ENCODE peak calls at places on chromosomes 13 and 19, in six cellular contexts. One of them, this sample, is unnamed.

GRCh38 chr13:67351915-67352314 is 121.8 kb upstream of the PCDH9 start:
- DNase-seq in tibial nerve: no peak
- DNase-seq in neural progenitor cell: no peak
- DNase-seq in left ventricle myocardium inferior: no peak
- DNase-seq in CD8-positive, alpha-beta memory T cell: no peak
- DNase-seq in AG04450: no peak
- DNase-seq in this sample: no peak

GRCh38 chr19:5337126-5337525 is 3.5 kb downstream of the PTPRS start:
- DNase-seq in tibial nerve: no peak
- DNase-seq in neural progenitor cell: no peak
- DNase-seq in left ventricle myocardium inferior: no peak
- DNase-seq in CD8-positive, alpha-beta memory T cell: no peak
- DNase-seq in AG04450: no peak
- DNase-seq in this sample: no peak

GRCh38 chr19:5132698-5133651 is 164.1 kb downstream of the KDM4B start:
- DNase-seq in tibial nerve: no peak
- DNase-seq in neural progenitor cell: no peak
- DNase-seq in left ventricle myocardium inferior: no peak
- DNase-seq in CD8-positive, alpha-beta memory T cell: no peak
- DNase-seq in AG04450: no peak
- DNase-seq in this sample: no peak

GRCh38 chr13:76936736-76937135 is 11.6 kb upstream of the ACOD1 start:
- DNase-seq in tibial nerve: no peak
- DNase-seq in neural progenitor cell: no peak
- DNase-seq in left ventricle myocardium inferior: no peak
- DNase-seq in CD8-positive, alpha-beta memory T cell: no peak
- DNase-seq in AG04450: no peak
- DNase-seq in this sample: no peak

GRCh38 chr19:36081894-36082293 is 27.2 kb downstream of the WDR62 start:
- DNase-seq in tibial nerve: no peak
- DNase-seq in neural progenitor cell: no peak
- DNase-seq in left ventricle myocardium inferior: no peak
- DNase-seq in CD8-positive, alpha-beta memory T cell: no peak
- DNase-seq in AG04450: no peak
- DNase-seq in this sample: no peak

GRCh38 chr19:33468361-33469170 is 53.0 kb downstream of the PEPD start:
- DNase-seq in tibial nerve: no peak
- DNase-seq in neural progenitor cell: no peak
- DNase-seq in left ventricle myocardium inferior: no peak
- DNase-seq in CD8-positive, alpha-beta memory T cell: no peak
- DNase-seq in AG04450: no peak
- DNase-seq in this sample: no peak

GRCh38 chr19:1183543-1184172 is 9.6 kb upstream of the SBNO2 start:
- DNase-seq in tibial nerve: no peak
- DNase-seq in neural progenitor cell: no peak
- DNase-seq in left ventricle myocardium inferior: no peak
- DNase-seq in CD8-positive, alpha-beta memory T cell: no peak
- DNase-seq in AG04450: no peak
- DNase-seq in this sample: peak; percentile 76

GRCh38 chr19:7681336-7682174 is 922 bp downstream of the TRAPPC5 start:
- DNase-seq in tibial nerve: peak; percentile 83
- DNase-seq in neural progenitor cell: peak; percentile 92
- DNase-seq in left ventricle myocardium inferior: peak; percentile 66
- DNase-seq in CD8-positive, alpha-beta memory T cell: peak; percentile 86
- DNase-seq in AG04450: peak; percentile 21
- DNase-seq in this sample: peak; percentile 75

GRCh38 chr19:33429891-33430673 is 56.6 kb downstream of the CEBPG start:
- DNase-seq in tibial nerve: no peak
- DNase-seq in neural progenitor cell: no peak
- DNase-seq in left ventricle myocardium inferior: peak; percentile 5
- DNase-seq in CD8-positive, alpha-beta memory T cell: peak; percentile 50
- DNase-seq in AG04450: no peak
- DNase-seq in this sample: no peak

GRCh38 chr13:111967572-111968201 is 99.3 kb upstream of the SOX1 start:
- DNase-seq in tibial nerve: no peak
- DNase-seq in neural progenitor cell: no peak
- DNase-seq in left ventricle myocardium inferior: no peak
- DNase-seq in CD8-positive, alpha-beta memory T cell: no peak
- DNase-seq in AG04450: no peak
- DNase-seq in this sample: no peak

GRCh38 chr19:44587863-44588752 is 25.3 kb upstream of the IGSF23 start:
- DNase-seq in tibial nerve: no peak
- DNase-seq in neural progenitor cell: no peak
- DNase-seq in left ventricle myocardium inferior: no peak
- DNase-seq in CD8-positive, alpha-beta memory T cell: no peak
- DNase-seq in AG04450: peak; percentile 86
- DNase-seq in this sample: no peak

GRCh38 chr19:1252818-1253513 is 4.6 kb downstream of the MIDN start:
- DNase-seq in tibial nerve: peak; percentile 87
- DNase-seq in neural progenitor cell: no peak
- DNase-seq in left ventricle myocardium inferior: peak; percentile 91
- DNase-seq in CD8-positive, alpha-beta memory T cell: peak; percentile 93
- DNase-seq in AG04450: peak; percentile 92
- DNase-seq in this sample: peak; percentile 90

GRCh38 chr13:20960663-20961309 is 58.2 kb upstream of the XPO4 start:
- DNase-seq in tibial nerve: no peak
- DNase-seq in neural progenitor cell: no peak
- DNase-seq in left ventricle myocardium inferior: no peak
- DNase-seq in CD8-positive, alpha-beta memory T cell: no peak
- DNase-seq in AG04450: no peak
- DNase-seq in this sample: no peak

GRCh38 chr19:12933287-12934072 is at the start of gene FARSA:
- DNase-seq in tibial nerve: peak; percentile 89
- DNase-seq in neural progenitor cell: peak; percentile 94
- DNase-seq in left ventricle myocardium inferior: peak; percentile 94
- DNase-seq in CD8-positive, alpha-beta memory T cell: peak; percentile 89
- DNase-seq in AG04450: peak; percentile 74
- DNase-seq in this sample: peak; percentile 93

GRCh38 chr19:5799247-5800241 is 5.3 kb upstream of the NRTN start:
- DNase-seq in tibial nerve: no peak
- DNase-seq in neural progenitor cell: no peak
- DNase-seq in left ventricle myocardium inferior: peak; percentile 45
- DNase-seq in CD8-positive, alpha-beta memory T cell: no peak
- DNase-seq in AG04450: no peak
- DNase-seq in this sample: peak; percentile 80

GRCh38 chr19:3274245-3275067 is 50.0 kb downstream of the CELF5 start:
- DNase-seq in tibial nerve: no peak
- DNase-seq in neural progenitor cell: no peak
- DNase-seq in left ventricle myocardium inferior: no peak
- DNase-seq in CD8-positive, alpha-beta memory T cell: no peak
- DNase-seq in AG04450: no peak
- DNase-seq in this sample: no peak

GRCh38 chr19:3275068-3275582 is 50.7 kb downstream of the CELF5 start:
- DNase-seq in tibial nerve: no peak
- DNase-seq in neural progenitor cell: peak; percentile 87
- DNase-seq in left ventricle myocardium inferior: no peak
- DNase-seq in CD8-positive, alpha-beta memory T cell: no peak
- DNase-seq in AG04450: no peak
- DNase-seq in this sample: no peak

GRCh38 chr19:3275583-3276340 is 51.3 kb downstream of the CELF5 start:
- DNase-seq in tibial nerve: peak; percentile 16
- DNase-seq in neural progenitor cell: peak; percentile 97
- DNase-seq in left ventricle myocardium inferior: peak; percentile 32
- DNase-seq in CD8-positive, alpha-beta memory T cell: peak; percentile 91
- DNase-seq in AG04450: peak; percentile 11
- DNase-seq in this sample: peak; percentile 84

GRCh38 chr19:3277649-3278048 is 53.2 kb downstream of the CELF5 start:
- DNase-seq in tibial nerve: no peak
- DNase-seq in neural progenitor cell: no peak
- DNase-seq in left ventricle myocardium inferior: no peak
- DNase-seq in CD8-positive, alpha-beta memory T cell: no peak
- DNase-seq in AG04450: no peak
- DNase-seq in this sample: no peak

DNA sequence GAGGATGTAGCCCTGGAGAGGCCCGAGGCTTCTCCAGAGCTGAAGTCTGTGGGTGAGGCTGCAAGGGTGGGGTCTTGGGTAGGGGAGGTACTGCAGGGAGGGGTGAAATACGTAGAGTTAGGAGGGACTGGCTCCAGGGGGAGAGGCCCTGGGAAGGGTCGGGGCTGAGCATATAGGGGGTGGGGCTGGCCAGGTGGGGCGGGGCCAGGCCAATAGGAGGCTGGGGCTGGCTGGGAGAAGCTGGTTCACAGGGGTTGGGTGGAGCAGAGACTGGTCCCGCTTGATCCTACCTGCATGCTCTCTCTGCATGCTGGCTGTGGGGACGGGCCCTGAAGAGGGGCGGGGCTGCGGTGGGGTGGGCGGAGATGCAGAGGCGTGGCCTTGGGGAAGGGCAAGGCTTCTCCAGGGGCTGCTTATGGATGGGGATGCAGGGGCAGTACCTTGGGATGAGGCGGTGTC is 51.9 kb downstream of the CELF5 start:
- DNase-seq in tibial nerve: no peak
- DNase-seq in neural progenitor cell: peak; percentile 90
- DNase-seq in left ventricle myocardium inferior: no peak
- DNase-seq in CD8-positive, alpha-beta memory T cell: peak; percentile 61
- DNase-seq in AG04450: no peak
- DNase-seq in this sample: peak; percentile 34
- H3K27me3 ChIP-seq in tibial nerve: peaks cover 99% of the 10 kb centered on the region
- H3K27me3 ChIP-seq in neural progenitor cell: no peaks in the 10 kb centered on the region
- H3K27me3 ChIP-seq in left ventricle myocardium inferior: peaks cover 99% of the 10 kb centered on the region
- H3K27me3 ChIP-seq in CD8-positive, alpha-beta memory T cell: no peaks in the 10 kb centered on the region
- H3K27me3 ChIP-seq in AG04450: peaks cover 25% of the 10 kb centered on the region
- H3K27me3 ChIP-seq in this sample: peaks cover 51% of the 10 kb centered on the region

GRCh38 chr13:35367586-35367985 is 108.9 kb downstream of the MAB21L1 start:
- DNase-seq in tibial nerve: no peak
- DNase-seq in neural progenitor cell: no peak
- DNase-seq in left ventricle myocardium inferior: no peak
- DNase-seq in CD8-positive, alpha-beta memory T cell: no peak
- DNase-seq in AG04450: no peak
- DNase-seq in this sample: no peak

DNA sequence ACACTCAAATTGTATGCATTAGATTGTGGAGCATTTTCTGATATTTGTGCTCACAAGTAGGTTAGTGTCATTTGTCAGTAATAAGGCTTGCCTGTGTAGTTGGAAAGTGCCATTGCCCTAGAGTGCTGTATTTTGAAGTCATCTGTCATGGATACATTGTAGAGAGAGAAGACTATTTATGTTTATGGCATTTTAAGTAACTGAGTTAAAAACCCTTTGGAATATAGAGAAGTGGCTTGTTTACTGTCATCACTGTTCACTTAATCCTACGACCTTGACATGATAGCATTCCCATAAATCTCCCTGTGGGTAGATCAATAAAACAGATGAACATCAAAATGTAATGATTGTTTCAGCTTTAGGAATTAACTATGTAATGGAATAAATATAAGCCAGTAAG is 110.6 kb downstream of the MAB21L1 start:
- DNase-seq in tibial nerve: no peak
- DNase-seq in neural progenitor cell: no peak
- DNase-seq in left ventricle myocardium inferior: no peak
- DNase-seq in CD8-positive, alpha-beta memory T cell: no peak
- DNase-seq in AG04450: no peak
- DNase-seq in this sample: no peak
- H3K27me3 ChIP-seq in tibial nerve: no peaks in the 10 kb centered on the region
- H3K27me3 ChIP-seq in neural progenitor cell: no peaks in the 10 kb centered on the region
- H3K27me3 ChIP-seq in left ventricle myocardium inferior: no peaks in the 10 kb centered on the region
- H3K27me3 ChIP-seq in CD8-positive, alpha-beta memory T cell: no peaks in the 10 kb centered on the region
- H3K27me3 ChIP-seq in AG04450: no peaks in the 10 kb centered on the region
- H3K27me3 ChIP-seq in this sample: no peaks in the 10 kb centered on the region

DNA sequence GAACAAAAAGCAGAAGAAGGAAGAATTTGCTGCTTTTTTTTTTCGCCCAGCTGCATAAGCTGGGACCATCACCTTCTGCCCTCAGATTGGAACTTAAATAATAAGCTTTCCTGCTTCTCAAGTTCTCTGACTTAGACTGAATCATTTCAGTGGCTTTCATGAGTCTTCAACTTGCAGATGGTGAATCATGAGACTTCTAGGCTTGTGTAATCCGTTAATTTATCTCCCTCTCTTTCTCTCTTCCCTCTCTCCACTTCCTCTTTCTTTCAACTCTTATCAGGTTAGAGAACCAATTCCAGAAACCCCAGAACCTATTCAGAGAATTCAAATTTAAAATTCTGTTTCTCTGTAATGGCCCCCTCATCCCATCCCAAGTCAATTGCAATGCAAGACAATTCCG is 1153.7 kb downstream of the PCDH9 start:
- DNase-seq in tibial nerve: no peak
- DNase-seq in neural progenitor cell: no peak
- DNase-seq in left ventricle myocardium inferior: no peak
- DNase-seq in CD8-positive, alpha-beta memory T cell: no peak
- DNase-seq in AG04450: peak; percentile 15
- DNase-seq in this sample: no peak
- H3K27me3 ChIP-seq in tibial nerve: no peaks in the 10 kb centered on the region
- H3K27me3 ChIP-seq in neural progenitor cell: no peaks in the 10 kb centered on the region
- H3K27me3 ChIP-seq in left ventricle myocardium inferior: no peaks in the 10 kb centered on the region
- H3K27me3 ChIP-seq in CD8-positive, alpha-beta memory T cell: no peaks in the 10 kb centered on the region
- H3K27me3 ChIP-seq in AG04450: no peaks in the 10 kb centered on the region
- H3K27me3 ChIP-seq in this sample: no peaks in the 10 kb centered on the region

GRCh38 chr13:74251778-74252519 is 117.7 kb upstream of the KLF12 start:
- DNase-seq in tibial nerve: no peak
- DNase-seq in neural progenitor cell: no peak
- DNase-seq in left ventricle myocardium inferior: no peak
- DNase-seq in CD8-positive, alpha-beta memory T cell: no peak
- DNase-seq in AG04450: no peak
- DNase-seq in this sample: no peak

GRCh38 chr13:74256969-74257368 is 122.8 kb upstream of the KLF12 start:
- DNase-seq in tibial nerve: no peak
- DNase-seq in neural progenitor cell: no peak
- DNase-seq in left ventricle myocardium inferior: no peak
- DNase-seq in CD8-positive, alpha-beta memory T cell: no peak
- DNase-seq in AG04450: no peak
- DNase-seq in this sample: no peak

GRCh38 chr13:74250738-74251190 is 116.6 kb upstream of the KLF12 start:
- DNase-seq in tibial nerve: no peak
- DNase-seq in neural progenitor cell: no peak
- DNase-seq in left ventricle myocardium inferior: no peak
- DNase-seq in CD8-positive, alpha-beta memory T cell: no peak
- DNase-seq in AG04450: no peak
- DNase-seq in this sample: no peak

GRCh38 chr13:74248477-74248876 is 114.3 kb upstream of the KLF12 start:
- DNase-seq in tibial nerve: no peak
- DNase-seq in neural progenitor cell: no peak
- DNase-seq in left ventricle myocardium inferior: no peak
- DNase-seq in CD8-positive, alpha-beta memory T cell: no peak
- DNase-seq in AG04450: no peak
- DNase-seq in this sample: no peak

DNA sequence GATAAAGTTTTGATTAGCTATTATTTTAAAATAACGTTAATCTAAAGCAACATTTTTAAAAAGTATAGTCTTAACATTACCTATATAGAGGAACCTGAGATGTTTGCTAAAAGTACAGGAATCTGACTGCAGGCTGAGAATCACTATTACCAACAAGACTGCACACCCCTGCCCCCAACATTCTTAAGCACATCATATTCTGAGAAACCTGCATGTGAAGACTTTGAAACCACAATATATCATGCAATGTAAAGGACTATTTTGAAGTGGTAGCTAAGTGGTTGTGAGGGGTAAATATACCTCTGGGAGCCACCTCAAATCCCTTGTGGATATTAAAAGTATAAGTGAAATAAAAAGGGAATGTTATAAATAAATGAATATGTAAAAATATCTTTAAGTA is 119.0 kb upstream of the KLF12 start:
- DNase-seq in tibial nerve: no peak
- DNase-seq in neural progenitor cell: no peak
- DNase-seq in left ventricle myocardium inferior: no peak
- DNase-seq in CD8-positive, alpha-beta memory T cell: no peak
- DNase-seq in AG04450: no peak
- DNase-seq in this sample: no peak
- H3K27me3 ChIP-seq in tibial nerve: no peaks in the 10 kb centered on the region
- H3K27me3 ChIP-seq in neural progenitor cell: no peaks in the 10 kb centered on the region
- H3K27me3 ChIP-seq in left ventricle myocardium inferior: no peaks in the 10 kb centered on the region
- H3K27me3 ChIP-seq in CD8-positive, alpha-beta memory T cell: no peaks in the 10 kb centered on the region
- H3K27me3 ChIP-seq in AG04450: no peaks in the 10 kb centered on the region
- H3K27me3 ChIP-seq in this sample: no peaks in the 10 kb centered on the region

This sample was measured in stomach.